ENCODE peak calls at places on chromosomes 3 and 15, in five cellular contexts. H is activated CD4-positive, alpha-beta T cell treated with anti-CD3 and anti-CD28 coated beads, Interleukin-2, amount 50 U/mL, for 24 hours; B is nucleus accumbens; S is activated gamma-delta T cell treated with anti-CD3 and anti-CD28 coated beads, Interleukin-2, amount 50 U/mL, for 16 hours; Q is germinal center. O is an unnamed sample.

GRCh38 chr15:93247466-93248121 is 158.6 kb upstream of the RGMA start:
- DNase-seq in B (no peak), Q (no peak), S (no peak), H (no peak), O (no peak)

GRCh38 chr3:100072328-100073048 is 41.8 kb downstream of the FILIP1L start:
- DNase-seq in Q (no peak), B (no peak), S (no peak), H (no peak), O (no peak)

GRCh38 chr3:117630885-117631284 is 921.3 kb downstream of the TUSC7 start:
- DNase-seq in S (no peak), Q (no peak), H (no peak), B (no peak), O (no peak)

GRCh38 chr3:76365284-76365683 is 579.9 kb upstream of the ZNF717 start:
- DNase-seq in S (no peak), Q (no peak), B (no peak), H (no peak), O (no peak)

GRCh38 chr3:196947136-196947859 is 5.0 kb upstream of the NCBP2 start:
- DNase-seq in H (no peak), B (no peak), Q (no peak), S (no peak), O (peak)

GRCh38 chr15:59190291-59190690 is 16.4 kb upstream of the LDHAL6B start:
- DNase-seq in H (no peak), S (no peak), B (no peak), Q (no peak), O (no peak)

GRCh38 chr15:51386029-51386428 is 44.6 kb downstream of the GLDN start:
- DNase-seq in S (no peak), B (no peak), H (no peak), Q (no peak), O (no peak)

GRCh38 chr3:182795383-182795782 is 2.1 kb downstream of the ATP11B start:
- DNase-seq in H (no peak), Q (no peak), B (no peak), S (peak), O (no peak)

GRCh38 chr15:77022646-77023575 is 28.0 kb downstream of the PSTPIP1 start:
- DNase-seq in H (no peak), Q (no peak), B (no peak), S (no peak), O (peak)

GRCh38 chr3:64856953-64857516 is 169.2 kb upstream of the ADAMTS9 start:
- DNase-seq in H (no peak), B (no peak), Q (no peak), S (no peak), O (no peak)

GRCh38 chr3:138450181-138450580 is 15.8 kb downstream of the ESYT3 start:
- DNase-seq in B (no peak), Q (no peak), S (no peak), H (no peak), O (no peak)

GRCh38 chr3:170611746-170612145 is 25.9 kb upstream of the SLC7A14 start:
- DNase-seq in H (no peak), S (no peak), Q (no peak), B (no peak), O (no peak)

GRCh38 chr3:184085389-184085852 is 11.4 kb upstream of the HTR3E start:
- DNase-seq in Q (no peak), H (no peak), B (no peak), S (no peak), O (no peak)

GRCh38 chr3:177300039-177300833 is 103.0 kb upstream of the TBL1XR1 start:
- DNase-seq in S (no peak), H (no peak), Q (peak), B (no peak), O (no peak)

GRCh38 chr15:55250392-55250791 is 39.2 kb downstream of the RAB27A start:
- DNase-seq in S (no peak), Q (no peak), B (no peak), H (no peak), O (no peak)

GRCh38 chr3:27568393-27568792 is 84.2 kb upstream of the SLC4A7 start:
- DNase-seq in S (no peak), Q (no peak), B (peak), H (no peak), O (no peak)

GRCh38 chr15:83365370-83365938 is 81.0 kb upstream of the BNC1 start:
- DNase-seq in B (peak), S (no peak), H (no peak), Q (no peak), O (peak)

GRCh38 chr15:75669191-75669878 is 21.6 kb downstream of the SNX33 start:
- DNase-seq in Q (no peak), H (no peak), S (no peak), B (no peak), O (no peak)

GRCh38 chr3:38000242-38000916 is 9.8 kb downstream of the VILL start:
- DNase-seq in B (no peak), H (no peak), Q (no peak), S (no peak), O (no peak)

GRCh38 chr15:101152914-101153313 is 98.9 kb downstream of the CHSY1 start:
- DNase-seq in S (no peak), H (no peak), B (no peak), Q (peak), O (peak)

GRCh38 chr3:191358929-191359328 is 28.6 kb upstream of the UTS2B start:
- DNase-seq in Q (no peak), S (no peak), H (no peak), B (no peak), O (no peak)

GRCh38 chr15:36959746-36960145 is 140.6 kb downstream of the MEIS2 start:
- DNase-seq in Q (no peak), B (no peak), H (no peak), S (no peak), O (no peak)

GRCh38 chr3:89145995-89146394 is 38.6 kb downstream of the EPHA3 start:
- DNase-seq in Q (no peak), B (no peak), S (no peak), H (no peak), O (no peak)

O was measured in H9.